ENCODE peak calls at places on chromosomes 13 and 19, in six cellular contexts. One of them, this sample, is unnamed.

GRCh38 chr13:32428581-32429072 is 697 bp upstream of the N4BP2L1 start:
- DNase-seq in IMR-90: no peak
- DNase-seq in uterus: no peak
- DNase-seq in sigmoid colon: no peak
- DNase-seq in tibial nerve: no peak
- DNase-seq in transverse colon: no peak
- DNase-seq in this sample: no peak

GRCh38 chr13:24180743-24181384 is 20.3 kb downstream of the SPATA13 start:
- DNase-seq in IMR-90: peak; percentile 79
- DNase-seq in uterus: no peak
- DNase-seq in sigmoid colon: no peak
- DNase-seq in tibial nerve: no peak
- DNase-seq in transverse colon: no peak
- DNase-seq in this sample: no peak

GRCh38 chr19:3879656-3880055 is 829 bp upstream of the ATCAY start:
- DNase-seq in IMR-90: no peak
- DNase-seq in uterus: no peak
- DNase-seq in sigmoid colon: no peak
- DNase-seq in tibial nerve: no peak
- DNase-seq in transverse colon: no peak
- DNase-seq in this sample: no peak

GRCh38 chr13:25069911-25070310 is 26.0 kb upstream of the PABPC3 start:
- DNase-seq in IMR-90: no peak
- DNase-seq in uterus: no peak
- DNase-seq in sigmoid colon: no peak
- DNase-seq in tibial nerve: no peak
- DNase-seq in transverse colon: no peak
- DNase-seq in this sample: no peak

GRCh38 chr13:47896546-47896945 is 104.5 kb downstream of the SUCLA2 start:
- DNase-seq in IMR-90: no peak
- DNase-seq in uterus: no peak
- DNase-seq in sigmoid colon: no peak
- DNase-seq in tibial nerve: no peak
- DNase-seq in transverse colon: no peak
- DNase-seq in this sample: no peak

GRCh38 chr13:73948848-73949529 is 185.2 kb downstream of the KLF12 start:
- DNase-seq in IMR-90: no peak
- DNase-seq in uterus: no peak
- DNase-seq in sigmoid colon: no peak
- DNase-seq in tibial nerve: no peak
- DNase-seq in transverse colon: no peak
- DNase-seq in this sample: no peak

GRCh38 chr13:75299913-75300862 is 181.8 kb downstream of the TBC1D4 start:
- DNase-seq in IMR-90: peak; percentile 46
- DNase-seq in uterus: no peak
- DNase-seq in sigmoid colon: no peak
- DNase-seq in tibial nerve: no peak
- DNase-seq in transverse colon: no peak
- DNase-seq in this sample: no peak

GRCh38 chr19:48530770-48531169 is 19.1 kb upstream of the LMTK3 start:
- DNase-seq in IMR-90: no peak
- DNase-seq in uterus: no peak
- DNase-seq in sigmoid colon: no peak
- DNase-seq in tibial nerve: no peak
- DNase-seq in transverse colon: no peak
- DNase-seq in this sample: no peak

GRCh38 chr19:31352296-31352781 is 3.1 kb upstream of the TSHZ3 start:
- DNase-seq in IMR-90: no peak
- DNase-seq in uterus: no peak
- DNase-seq in sigmoid colon: no peak
- DNase-seq in tibial nerve: no peak
- DNase-seq in transverse colon: no peak
- DNase-seq in this sample: no peak

GRCh38 chr13:20993661-20994440 is 67.5 kb downstream of the LATS2 start:
- DNase-seq in IMR-90: peak; percentile 51
- DNase-seq in uterus: no peak
- DNase-seq in sigmoid colon: no peak
- DNase-seq in tibial nerve: no peak
- DNase-seq in transverse colon: no peak
- DNase-seq in this sample: peak; percentile 40

GRCh38 chr13:58018865-58019264 is 387.3 kb downstream of the PCDH17 start:
- DNase-seq in IMR-90: no peak
- DNase-seq in uterus: no peak
- DNase-seq in sigmoid colon: no peak
- DNase-seq in tibial nerve: no peak
- DNase-seq in transverse colon: no peak
- DNase-seq in this sample: no peak

GRCh38 chr13:111210945-111211469 is 95.9 kb downstream of the ARHGEF7 start:
- DNase-seq in IMR-90: no peak
- DNase-seq in uterus: no peak
- DNase-seq in sigmoid colon: no peak
- DNase-seq in tibial nerve: no peak
- DNase-seq in transverse colon: no peak
- DNase-seq in this sample: no peak

GRCh38 chr13:20942938-20943518 is 40.5 kb upstream of the XPO4 start:
- DNase-seq in IMR-90: no peak
- DNase-seq in uterus: peak; percentile 44
- DNase-seq in sigmoid colon: no peak
- DNase-seq in tibial nerve: no peak
- DNase-seq in transverse colon: peak; percentile 10
- DNase-seq in this sample: no peak

GRCh38 chr19:50896591-50897190 is 14.5 kb downstream of the KLK4 start:
- DNase-seq in IMR-90: peak; percentile 65
- DNase-seq in uterus: no peak
- DNase-seq in sigmoid colon: no peak
- DNase-seq in tibial nerve: no peak
- DNase-seq in transverse colon: no peak
- DNase-seq in this sample: no peak

GRCh38 chr19:14333101-14333871 is 48.0 kb upstream of the ADGRE5 start:
- DNase-seq in IMR-90: no peak
- DNase-seq in uterus: no peak
- DNase-seq in sigmoid colon: no peak
- DNase-seq in tibial nerve: no peak
- DNase-seq in transverse colon: peak; percentile 71
- DNase-seq in this sample: no peak

GRCh38 chr13:34435338-34435737 is 506.7 kb upstream of the NBEA start:
- DNase-seq in IMR-90: no peak
- DNase-seq in uterus: no peak
- DNase-seq in sigmoid colon: no peak
- DNase-seq in tibial nerve: no peak
- DNase-seq in transverse colon: no peak
- DNase-seq in this sample: no peak

GRCh38 chr13:49082653-49083536 is 107.2 kb downstream of the FNDC3A start:
- DNase-seq in IMR-90: peak; percentile 96
- DNase-seq in uterus: no peak
- DNase-seq in sigmoid colon: no peak
- DNase-seq in tibial nerve: no peak
- DNase-seq in transverse colon: no peak
- DNase-seq in this sample: no peak

GRCh38 chr13:105389373-105389772 is 1146.1 kb downstream of the EFNB2 start:
- DNase-seq in IMR-90: no peak
- DNase-seq in uterus: no peak
- DNase-seq in sigmoid colon: no peak
- DNase-seq in tibial nerve: no peak
- DNase-seq in transverse colon: no peak
- DNase-seq in this sample: no peak

GRCh38 chr13:36509369-36509768 is 77.1 kb downstream of the CCNA1 start:
- DNase-seq in IMR-90: no peak
- DNase-seq in uterus: no peak
- DNase-seq in sigmoid colon: no peak
- DNase-seq in tibial nerve: no peak
- DNase-seq in transverse colon: no peak
- DNase-seq in this sample: no peak

GRCh38 chr19:28497137-28497536 is 715.8 kb downstream of the UQCRFS1 start:
- DNase-seq in IMR-90: no peak
- DNase-seq in uterus: no peak
- DNase-seq in sigmoid colon: peak; percentile 29
- DNase-seq in tibial nerve: no peak
- DNase-seq in transverse colon: no peak
- DNase-seq in this sample: no peak

GRCh38 chr19:13275016-13275722 is 125.0 kb downstream of the IER2 start:
- DNase-seq in IMR-90: no peak
- DNase-seq in uterus: no peak
- DNase-seq in sigmoid colon: no peak
- DNase-seq in tibial nerve: no peak
- DNase-seq in transverse colon: no peak
- DNase-seq in this sample: no peak

GRCh38 chr13:113749507-113749906 is 9.5 kb upstream of the TMEM255B start:
- DNase-seq in IMR-90: no peak
- DNase-seq in uterus: no peak
- DNase-seq in sigmoid colon: no peak
- DNase-seq in tibial nerve: no peak
- DNase-seq in transverse colon: no peak
- DNase-seq in this sample: no peak

GRCh38 chr13:107545946-107546502 is 669.3 kb downstream of the LIG4 start:
- DNase-seq in IMR-90: no peak
- DNase-seq in uterus: no peak
- DNase-seq in sigmoid colon: no peak
- DNase-seq in tibial nerve: no peak
- DNase-seq in transverse colon: no peak
- DNase-seq in this sample: no peak

GRCh38 chr19:48975947-48976847 is 11.1 kb downstream of the FTL start:
- DNase-seq in IMR-90: no peak
- DNase-seq in uterus: no peak
- DNase-seq in sigmoid colon: no peak
- DNase-seq in tibial nerve: no peak
- DNase-seq in transverse colon: no peak
- DNase-seq in this sample: no peak

GRCh38 chr13:79455331-79455730 is 25.6 kb upstream of the NDFIP2 start:
- DNase-seq in IMR-90: peak; percentile 19
- DNase-seq in uterus: no peak
- DNase-seq in sigmoid colon: no peak
- DNase-seq in tibial nerve: no peak
- DNase-seq in transverse colon: no peak
- DNase-seq in this sample: no peak

GRCh38 chr19:14476663-14477401 is 1.7 kb upstream of the PTGER1 start:
- DNase-seq in IMR-90: peak; percentile 88
- DNase-seq in uterus: no peak
- DNase-seq in sigmoid colon: peak; percentile 84
- DNase-seq in tibial nerve: no peak
- DNase-seq in transverse colon: peak; percentile 46
- DNase-seq in this sample: no peak

GRCh38 chr19:11964858-11965645 is at the start of gene ZNF763:
- DNase-seq in IMR-90: peak; percentile 75
- DNase-seq in uterus: peak; percentile 91
- DNase-seq in sigmoid colon: peak; percentile 97
- DNase-seq in tibial nerve: peak; percentile 95
- DNase-seq in transverse colon: peak; percentile 98
- DNase-seq in this sample: peak; percentile 96
- TF ChIP-seq POLR2A in IMR-90: peak; percentile 21
- TF ChIP-seq POLR2A in uterus: peak; percentile 50
- TF ChIP-seq POLR2A in sigmoid colon: peak; percentile 45
- TF ChIP-seq POLR2A in tibial nerve: peak; percentile 54
- TF ChIP-seq POLR2A in transverse colon: peak; percentile 54
- TF ChIP-seq POLR2A in this sample: no peak

GRCh38 chr19:45406165-45406956 is at the start of gene POLR1G:
- DNase-seq in IMR-90: peak; percentile 75
- DNase-seq in uterus: peak; percentile 72
- DNase-seq in sigmoid colon: peak; percentile 89
- DNase-seq in tibial nerve: no peak
- DNase-seq in transverse colon: peak; percentile 84
- DNase-seq in this sample: peak; percentile 91

GRCh38 chr19:45403781-45404556 is 900 bp downstream of the PPP1R13L start:
- DNase-seq in IMR-90: no peak
- DNase-seq in uterus: peak; percentile 37
- DNase-seq in sigmoid colon: peak; percentile 73
- DNase-seq in tibial nerve: no peak
- DNase-seq in transverse colon: peak; percentile 82
- DNase-seq in this sample: no peak

GRCh38 chr19:45406957-45407375 is 522 bp downstream of the POLR1G start:
- DNase-seq in IMR-90: no peak
- DNase-seq in uterus: no peak
- DNase-seq in sigmoid colon: no peak
- DNase-seq in tibial nerve: no peak
- DNase-seq in transverse colon: no peak
- DNase-seq in this sample: no peak

GRCh38 chr19:45404557-45405434 is at the start of gene PPP1R13L:
- DNase-seq in IMR-90: peak; percentile 56
- DNase-seq in uterus: peak; percentile 75
- DNase-seq in sigmoid colon: peak; percentile 92
- DNase-seq in tibial nerve: no peak
- DNase-seq in transverse colon: peak; percentile 94
- DNase-seq in this sample: peak; percentile 94

GRCh38 chr19:45405435-45406164 is 731 bp upstream of the PPP1R13L start:
- DNase-seq in IMR-90: peak; percentile 80
- DNase-seq in uterus: peak; percentile 88
- DNase-seq in sigmoid colon: peak; percentile 94
- DNase-seq in tibial nerve: peak; percentile 71
- DNase-seq in transverse colon: peak; percentile 92
- DNase-seq in this sample: peak; percentile 95
- TF ChIP-seq POLR2A in IMR-90: peak; percentile 25
- TF ChIP-seq POLR2A in uterus: peak; percentile 42
- TF ChIP-seq POLR2A in sigmoid colon: peak; percentile 12
- TF ChIP-seq POLR2A in tibial nerve: no peak
- TF ChIP-seq POLR2A in transverse colon: no peak
- TF ChIP-seq POLR2A in this sample: no peak

DNA sequence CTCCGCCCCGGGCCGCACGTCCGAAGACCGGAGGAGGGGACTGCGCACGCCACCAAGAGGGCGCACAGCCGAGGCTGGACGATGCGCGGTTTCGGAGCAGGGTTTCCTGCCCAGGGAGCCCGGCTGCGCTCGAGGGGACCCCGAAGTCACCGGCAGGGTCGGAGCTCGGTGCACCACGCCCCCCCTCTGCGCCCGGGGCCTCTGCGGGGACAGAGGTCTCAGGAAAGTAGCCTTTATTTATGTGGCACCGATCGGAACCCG is 108.9 kb upstream of the DOCK9 start:
- DNase-seq in IMR-90: no peak
- DNase-seq in uterus: no peak
- DNase-seq in sigmoid colon: peak; percentile 74
- DNase-seq in tibial nerve: no peak
- DNase-seq in transverse colon: peak; percentile 47
- DNase-seq in this sample: peak; percentile 75
- TF ChIP-seq POLR2A in IMR-90: no peak
- TF ChIP-seq POLR2A in uterus: no peak
- TF ChIP-seq POLR2A in sigmoid colon: no peak
- TF ChIP-seq POLR2A in tibial nerve: no peak
- TF ChIP-seq POLR2A in transverse colon: no peak
- TF ChIP-seq POLR2A in this sample: no peak

GRCh38 chr19:40800339-40800996 is 1.5 kb downstream of the EGLN2 start:
- DNase-seq in IMR-90: no peak
- DNase-seq in uterus: no peak
- DNase-seq in sigmoid colon: no peak
- DNase-seq in tibial nerve: no peak
- DNase-seq in transverse colon: no peak
- DNase-seq in this sample: no peak

GRCh38 chr19:40797963-40798222 is 1.1 kb upstream of the EGLN2 start:
- DNase-seq in IMR-90: no peak
- DNase-seq in uterus: no peak
- DNase-seq in sigmoid colon: no peak
- DNase-seq in tibial nerve: no peak
- DNase-seq in transverse colon: no peak
- DNase-seq in this sample: no peak

GRCh38 chr19:40799558-40800338 is 757 bp downstream of the EGLN2 start:
- DNase-seq in IMR-90: no peak
- DNase-seq in uterus: no peak
- DNase-seq in sigmoid colon: peak; percentile 83
- DNase-seq in tibial nerve: no peak
- DNase-seq in transverse colon: no peak
- DNase-seq in this sample: no peak

GRCh38 chr19:40798223-40798996 is 581 bp upstream of the EGLN2 start:
- DNase-seq in IMR-90: peak; percentile 99
- DNase-seq in uterus: peak; percentile 100
- DNase-seq in sigmoid colon: peak; percentile 100
- DNase-seq in tibial nerve: peak; percentile 100
- DNase-seq in transverse colon: peak; percentile 100
- DNase-seq in this sample: peak; percentile 100

GRCh38 chr19:40798997-40799557 is at the start of gene EGLN2:
- DNase-seq in IMR-90: no peak
- DNase-seq in uterus: no peak
- DNase-seq in sigmoid colon: no peak
- DNase-seq in tibial nerve: no peak
- DNase-seq in transverse colon: no peak
- DNase-seq in this sample: no peak
- TF ChIP-seq POLR2A in IMR-90: peak; percentile 67
- TF ChIP-seq POLR2A in uterus: peak; percentile 83
- TF ChIP-seq POLR2A in sigmoid colon: no peak
- TF ChIP-seq POLR2A in tibial nerve: peak; percentile 79
- TF ChIP-seq POLR2A in transverse colon: no peak
- TF ChIP-seq POLR2A in this sample: no peak